ENCODE peak calls at places on chromosome 18, in nine cellular contexts. F is left ventricle myocardium inferior, G is AG04449, H is cardiac fibroblast, R is pancreas, J is endodermal cell, C is WTC11, L is mammary epithelial cell, V is fibroblast of the aortic adventitia. E is an unnamed sample.

GRCh38 chr18:55334875-55335274 is 253.1 kb downstream of the TCF4 start:
- DNase-seq in V (no peak), F (peak), R (no peak), L (no peak), G (no peak), J (no peak), C (no peak), H (no peak), E (no peak)

GRCh38 chr18:58097127-58097906 is 53.3 kb downstream of the NEDD4L start:
- DNase-seq in L (no peak), F (no peak), G (no peak), H (no peak), R (peak), V (peak), J (no peak), C (no peak), E (peak)

GRCh38 chr18:36895606-36896005 is 66.7 kb downstream of the KIAA1328 start:
- DNase-seq in H (no peak), L (no peak), J (no peak), C (no peak), R (no peak), F (no peak), V (no peak), G (no peak), E (no peak)

GRCh38 chr18:50038448-50038847 is 156.5 kb downstream of the MYO5B start:
- DNase-seq in L (no peak), H (peak), C (no peak), V (peak), J (no peak), F (no peak), R (no peak), G (no peak), E (no peak)

GRCh38 chr18:47323158-47323557 is 71.7 kb upstream of the SKOR2 start:
- DNase-seq in J (no peak), L (peak), H (peak), G (peak), C (no peak), R (no peak), F (no peak), V (peak), E (no peak)

GRCh38 chr18:9435041-9435440 is 40.3 kb upstream of the RALBP1 start:
- DNase-seq in G (no peak), V (no peak), J (no peak), L (no peak), F (no peak), H (no peak), C (no peak), R (no peak), E (no peak)

GRCh38 chr18:21760321-21760720 is 19.7 kb downstream of the MIB1 start:
- DNase-seq in J (no peak), V (peak), R (no peak), L (no peak), F (no peak), H (peak), G (no peak), C (no peak), E (no peak)

GRCh38 chr18:22223263-22223960 is 54.0 kb downstream of the GATA6 start:
- DNase-seq in F (peak), G (no peak), L (peak), H (peak), R (peak), J (peak), V (peak), C (peak), E (peak)

GRCh38 chr18:79960921-79961526 is 3.4 kb upstream of the HSBP1L1 start:
- DNase-seq in V (no peak), L (no peak), R (no peak), J (no peak), G (no peak), H (no peak), C (no peak), F (no peak), E (peak)

GRCh38 chr18:21163647-21164625 is 52.3 kb upstream of the ROCK1 start:
- DNase-seq in G (peak), F (no peak), C (no peak), L (peak), V (peak), J (no peak), R (no peak), H (peak), E (no peak)

GRCh38 chr18:34608064-34608463 is 102.0 kb upstream of the DTNA start:
- DNase-seq in F (no peak), H (no peak), G (no peak), R (no peak), J (no peak), L (no peak), C (no peak), V (no peak), E (no peak)

GRCh38 chr18:68220458-68220857 is 494.4 kb downstream of the TMX3 start:
- DNase-seq in R (no peak), L (no peak), G (no peak), C (no peak), V (no peak), J (no peak), F (no peak), H (no peak), E (no peak)

GRCh38 chr18:52345428-52345827 is 5.4 kb downstream of the DCC start:
- DNase-seq in G (no peak), C (no peak), R (no peak), F (no peak), H (no peak), V (no peak), L (no peak), J (no peak), E (no peak)

GRCh38 chr18:63083555-63083954 is 236.0 kb downstream of the BCL2 start:
- DNase-seq in J (no peak), H (peak), F (no peak), V (peak), R (no peak), L (no peak), G (no peak), C (no peak), E (no peak)

GRCh38 chr18:12307251-12307736 is 747 bp upstream of the TUBB6 start:
- DNase-seq in G (no peak), V (peak), H (peak), R (no peak), F (peak), C (peak), J (peak), L (peak), E (no peak)

GRCh38 chr18:47260924-47261701 is 9.7 kb upstream of the SKOR2 start:
- DNase-seq in L (no peak), H (no peak), C (peak), R (no peak), J (peak), V (no peak), G (no peak), F (no peak), E (no peak)

GRCh38 chr18:57844319-57844718 is 41.2 kb upstream of the ATP8B1 start:
- DNase-seq in V (no peak), C (no peak), H (no peak), L (no peak), J (no peak), R (no peak), F (no peak), G (no peak), E (no peak)

GRCh38 chr18:69358197-69358895 is 42.3 kb upstream of the DOK6 start:
- DNase-seq in L (no peak), V (no peak), J (no peak), G (no peak), R (no peak), C (no peak), H (no peak), F (no peak), E (no peak)

GRCh38 chr18:52387246-52387645 is 47.2 kb downstream of the DCC start:
- DNase-seq in R (no peak), L (no peak), F (no peak), G (no peak), C (no peak), H (no peak), V (no peak), J (no peak), E (no peak)

GRCh38 chr18:61502472-61502871 is 169.2 kb downstream of the CDH20 start:
- DNase-seq in V (peak), J (peak), F (no peak), L (peak), R (peak), C (peak), G (peak), H (peak), E (no peak)

GRCh38 chr18:7273301-7273911 is 42.5 kb downstream of the LRRC30 start:
- DNase-seq in J (peak), L (peak), R (peak), F (peak), H (peak), C (no peak), G (no peak), V (peak), E (peak)

GRCh38 chr18:4842287-4842686 is 354.8 kb downstream of the AKAIN1 start:
- DNase-seq in H (no peak), F (no peak), V (no peak), L (peak), C (no peak), R (no peak), J (no peak), G (no peak), E (no peak)

GRCh38 chr18:28729321-28729720 is 552.4 kb upstream of the CDH2 start:
- DNase-seq in L (peak), V (peak), J (no peak), G (no peak), H (peak), R (no peak), F (no peak), C (no peak), E (no peak)

GRCh38 chr18:38611036-38611964 is 1045.7 kb upstream of the CELF4 start:
- DNase-seq in C (no peak), L (no peak), F (no peak), R (no peak), J (no peak), V (no peak), H (no peak), G (no peak), E (no peak)
- TF ChIP-seq CTCF in C (no peak), L (no peak), F (no peak), R (no peak), J (no peak), V (no peak), H (no peak), G (no peak), E (no peak)

GRCh38 chr18:78733762-78734613 is 245.6 kb upstream of the SALL3 start:
- DNase-seq in R (no peak), H (no peak), J (peak), C (no peak), G (no peak), V (no peak), F (no peak), L (no peak), E (no peak)
- TF ChIP-seq CTCF in R (no peak), H (no peak), J (no peak), C (no peak), G (no peak), V (no peak), F (no peak), L (no peak), E (no peak)

DNA sequence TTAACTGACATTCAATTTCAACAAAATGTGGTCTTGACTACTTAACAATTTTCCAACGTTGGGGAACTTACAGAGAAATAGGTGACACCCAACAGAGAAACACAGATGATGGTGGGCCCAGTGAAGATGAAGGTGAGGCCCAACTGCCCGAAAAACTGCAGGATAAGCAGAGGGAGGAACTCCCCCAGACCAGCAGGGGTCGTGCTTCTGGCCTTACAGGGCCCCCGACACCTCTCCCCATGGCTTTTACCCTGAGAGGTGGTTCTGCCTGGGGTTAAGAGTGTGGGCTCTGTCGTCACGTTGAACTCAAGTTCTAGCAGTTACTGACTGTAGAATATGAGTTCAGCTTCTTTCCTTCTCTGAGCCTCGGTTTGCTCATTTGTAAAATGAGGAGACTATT is 119.5 kb upstream of the SMIM21 start:
- DNase-seq in L (no peak), R (no peak), V (no peak), H (no peak), F (no peak), C (peak), G (no peak), J (no peak), E (no peak)
- TF ChIP-seq CTCF in L (no peak), R (no peak), V (no peak), H (no peak), F (no peak), C (no peak), G (no peak), J (peak), E (no peak)

GRCh38 chr18:26159353-26159752 is 25.7 kb downstream of the PSMA8 start:
- DNase-seq in C (no peak), F (no peak), R (no peak), H (peak), L (no peak), V (peak), J (no peak), G (no peak), E (no peak)
- TF ChIP-seq CTCF in C (no peak), F (peak), R (no peak), H (no peak), L (peak), V (no peak), J (peak), G (no peak), E (no peak)

DNA sequence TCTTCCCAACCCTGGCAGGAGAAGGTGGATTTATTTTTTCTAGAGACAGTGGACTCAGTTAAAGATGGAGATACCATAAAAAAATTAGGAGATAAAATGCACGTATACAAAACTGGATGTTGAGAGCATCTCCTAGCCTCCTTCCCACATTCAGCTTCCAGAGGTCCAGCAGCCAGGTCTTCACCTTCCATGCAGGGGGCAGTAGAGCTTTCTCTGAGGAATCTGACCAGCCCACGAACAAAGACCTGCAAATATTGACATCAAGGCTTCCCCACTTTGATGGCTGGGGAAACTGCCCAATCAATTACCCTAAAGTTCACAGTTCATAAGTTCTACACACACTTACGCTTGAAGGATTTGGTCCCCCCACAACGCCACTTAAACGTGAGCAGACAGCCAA is 24.5 kb downstream of the AQP4 start:
- DNase-seq in J (peak), F (no peak), L (no peak), V (no peak), G (no peak), C (no peak), R (no peak), H (no peak), E (no peak)
- TF ChIP-seq CTCF in J (peak), F (peak), L (no peak), V (no peak), G (no peak), C (no peak), R (no peak), H (no peak), E (no peak)

GRCh38 chr18:26804474-26804873 is 61.0 kb downstream of the AQP4 start:
- DNase-seq in V (no peak), C (peak), F (no peak), H (no peak), R (no peak), G (no peak), L (no peak), J (peak), E (no peak)
- TF ChIP-seq CTCF in V (no peak), C (no peak), F (peak), H (no peak), R (no peak), G (no peak), L (peak), J (peak), E (peak)

DNA sequence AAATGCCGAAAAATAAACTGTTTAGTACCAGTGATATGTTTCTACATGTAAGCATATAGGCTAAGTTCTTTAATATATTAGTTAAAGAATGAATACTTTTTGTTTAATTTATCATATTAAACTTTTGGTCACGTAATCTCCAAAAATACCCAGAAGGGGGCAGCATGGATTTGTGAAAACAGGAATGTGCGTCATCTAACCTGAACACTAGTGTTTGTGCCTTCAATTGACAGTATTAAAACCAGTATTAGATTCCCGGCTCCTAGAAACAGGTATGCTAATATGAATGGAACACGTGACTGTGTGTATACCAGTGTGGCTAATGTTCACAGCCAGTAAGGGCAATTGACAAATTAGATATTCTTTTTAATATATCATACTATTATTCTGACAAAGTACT is 51.8 kb downstream of the WDR7 start:
- DNase-seq in H (peak), F (no peak), V (peak), L (peak), R (peak), G (no peak), J (no peak), C (no peak), E (no peak)
- TF ChIP-seq CTCF in H (peak), F (peak), V (peak), L (peak), R (no peak), G (no peak), J (peak), C (no peak), E (peak)

GRCh38 chr18:3094355-3094684 is 81.4 kb upstream of the LPIN2 start:
- DNase-seq in J (no peak), H (no peak), L (no peak), C (no peak), V (no peak), G (no peak), F (no peak), R (no peak), E (no peak)
- TF ChIP-seq CTCF in J (no peak), H (no peak), L (no peak), C (no peak), V (no peak), G (no peak), F (no peak), R (no peak), E (no peak)

GRCh38 chr18:74478876-74479275 is 17.3 kb upstream of the CNDP2 start:
- DNase-seq in V (peak), L (peak), F (no peak), C (no peak), J (no peak), G (no peak), R (no peak), H (no peak), E (no peak)

GRCh38 chr18:74473976-74474375 is 16.9 kb upstream of the DIPK1C start:
- DNase-seq in J (no peak), R (no peak), V (no peak), F (no peak), G (no peak), C (no peak), L (no peak), H (no peak), E (no peak)

GRCh38 chr18:74477771-74478170 is 18.4 kb upstream of the CNDP2 start:
- DNase-seq in R (no peak), V (no peak), L (no peak), F (no peak), J (no peak), H (no peak), C (no peak), G (no peak), E (no peak)

GRCh38 chr18:74478316-74478715 is 17.8 kb upstream of the CNDP2 start:
- DNase-seq in C (no peak), J (no peak), L (no peak), F (no peak), G (no peak), R (no peak), H (no peak), V (no peak), E (no peak)

GRCh38 chr18:74476154-74476553 is 19.0 kb upstream of the DIPK1C start:
- DNase-seq in V (peak), L (no peak), H (no peak), C (peak), R (no peak), G (no peak), J (peak), F (peak), E (no peak)
- TF ChIP-seq CTCF in V (peak), L (peak), H (peak), C (peak), R (no peak), G (peak), J (peak), F (peak), E (peak)